ENCODE peak calls at places on chromosome 10, in eight cellular contexts. M, J, H, P, W, S, X and D are unnamed samples.

GRCh38 chr10:51522858-51523257 is 176.5 kb downstream of the CSTF2T start:
- DNase-seq in M (no peak), W (no peak), P (no peak), X (no peak), S (no peak), J (no peak), H (no peak), D (no peak)

GRCh38 chr10:118447478-118447877 is 105.4 kb upstream of the FAM204A start:
- DNase-seq in X (peak), M (no peak), W (peak), S (no peak), P (peak), H (no peak), J (peak), D (no peak)

GRCh38 chr10:30386801-30387588 is 37.9 kb upstream of the MTPAP start:
- DNase-seq in J (no peak), S (no peak), P (no peak), W (no peak), H (no peak), X (no peak), M (no peak), D (no peak)

GRCh38 chr10:96448021-96448457 is 65.7 kb downstream of the TLL2 start:
- DNase-seq in J (no peak), H (peak), W (no peak), S (no peak), X (peak), P (no peak), M (peak), D (no peak)

GRCh38 chr10:31353574-31353973 is 34.6 kb downstream of the ZEB1 start:
- DNase-seq in S (no peak), J (no peak), X (no peak), H (peak), M (no peak), W (no peak), P (peak), D (peak)

GRCh38 chr10:7424315-7424714 is 13.5 kb upstream of the SFMBT2 start:
- DNase-seq in M (no peak), W (no peak), H (no peak), X (peak), J (no peak), S (no peak), P (no peak), D (no peak)

GRCh38 chr10:95169522-95169921 is 24.5 kb upstream of the ACSM6 start:
- DNase-seq in M (no peak), P (no peak), W (no peak), S (no peak), X (no peak), J (no peak), H (no peak), D (no peak)

GRCh38 chr10:119284679-119285096 is 77.3 kb downstream of the GRK5 start:
- DNase-seq in W (peak), X (no peak), S (peak), P (no peak), J (no peak), M (peak), H (no peak), D (no peak)

GRCh38 chr10:30464675-30465074 is 30.7 kb downstream of the MAP3K8 start:
- DNase-seq in P (no peak), M (no peak), J (no peak), X (no peak), W (no peak), H (no peak), S (no peak), D (no peak)

GRCh38 chr10:14254368-14254767 is 76.4 kb downstream of the FRMD4A start:
- DNase-seq in M (no peak), P (peak), H (no peak), X (no peak), S (no peak), J (no peak), W (no peak), D (no peak)

GRCh38 chr10:75335983-75336382 is 65.6 kb downstream of the ZNF503 start:
- DNase-seq in X (no peak), M (no peak), W (no peak), H (peak), P (no peak), S (no peak), J (no peak), D (no peak)

GRCh38 chr10:28939352-28940157 is 262.2 kb downstream of the BAMBI start:
- DNase-seq in M (peak), H (no peak), S (peak), X (peak), W (peak), P (peak), J (peak), D (no peak)

GRCh38 chr10:28938745-28939144 is 261.4 kb downstream of the BAMBI start:
- DNase-seq in M (no peak), S (no peak), X (no peak), W (no peak), P (peak), H (no peak), J (no peak), D (no peak)

GRCh38 chr10:28937959-28938358 is 260.6 kb downstream of the BAMBI start:
- DNase-seq in S (no peak), H (no peak), P (no peak), J (no peak), W (no peak), X (no peak), M (no peak), D (no peak)

GRCh38 chr10:28942012-28942411 is 264.7 kb downstream of the BAMBI start:
- DNase-seq in J (no peak), H (no peak), S (no peak), P (no peak), M (no peak), X (no peak), W (no peak), D (no peak)

DNA sequence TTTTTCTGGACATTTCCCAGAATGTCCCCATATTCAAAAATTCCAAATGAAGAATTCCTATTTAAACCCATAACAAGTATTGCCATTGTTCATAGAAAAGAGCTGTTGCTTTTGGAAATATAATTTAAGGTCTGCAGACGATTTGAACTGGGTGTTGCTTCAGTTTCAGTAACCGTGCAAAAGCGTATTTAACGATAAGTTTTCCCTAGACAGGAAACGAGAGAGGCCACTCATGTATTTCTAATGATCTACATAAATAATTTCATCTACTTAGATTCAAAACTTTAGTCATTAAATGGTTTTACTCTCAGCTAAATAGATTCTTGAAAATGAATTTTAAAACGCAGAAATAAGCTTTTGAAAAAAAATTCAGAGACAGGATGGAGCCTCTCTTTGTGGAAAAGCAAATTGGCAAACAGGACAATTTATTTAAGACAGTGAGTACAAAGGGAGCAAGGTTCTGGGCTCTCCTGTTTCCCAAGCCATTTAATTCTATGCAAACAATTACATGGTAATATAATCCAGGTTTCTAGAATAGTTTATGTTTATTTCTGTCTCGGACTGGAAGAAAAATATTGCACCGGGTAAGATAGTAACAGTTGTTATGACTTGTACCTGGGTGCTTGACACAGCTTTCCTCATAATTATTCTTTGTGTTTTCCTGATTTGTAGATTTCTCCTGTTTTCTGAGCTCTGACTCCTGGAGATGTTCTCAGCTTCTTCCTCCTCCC is 263.0 kb downstream of the BAMBI start:
- DNase-seq in M (no peak), S (no peak), H (no peak), X (no peak), J (no peak), P (no peak), W (no peak), D (no peak)
- H3K4me3 ChIP-seq in M (no peak), S (no peak), H (no peak), X (no peak), J (no peak), P (no peak), W (no peak), D (no peak)

GRCh38 chr10:4673279-4674040 is 152.5 kb upstream of the AKR1E2 start:
- DNase-seq in H (no peak), M (no peak), J (no peak), S (no peak), W (no peak), P (no peak), X (no peak), D (no peak)

GRCh38 chr10:4678951-4679671 is 146.9 kb upstream of the AKR1E2 start:
- DNase-seq in P (no peak), W (no peak), S (no peak), X (peak), H (no peak), J (no peak), M (no peak), D (no peak)

GRCh38 chr10:4676566-4676965 is 149.4 kb upstream of the AKR1E2 start:
- DNase-seq in J (no peak), W (no peak), M (no peak), H (no peak), S (no peak), X (no peak), P (no peak), D (no peak)

GRCh38 chr10:4677296-4678021 is 148.5 kb upstream of the AKR1E2 start:
- DNase-seq in H (no peak), M (no peak), X (no peak), J (no peak), P (peak), W (no peak), S (no peak), D (no peak)

GRCh38 chr10:4678023-4678950 is 147.7 kb upstream of the AKR1E2 start:
- DNase-seq in P (peak), X (peak), S (no peak), J (no peak), W (no peak), H (no peak), M (no peak), D (no peak)
- H3K4me3 ChIP-seq in P (peak), X (no peak), S (no peak), J (no peak), W (no peak), H (no peak), M (no peak), D (no peak)

GRCh38 chr10:115711306-115711705 is 561.7 kb downstream of the GFRA1 start:
- DNase-seq in X (no peak), H (no peak), J (no peak), M (no peak), S (no peak), P (no peak), W (no peak), D (no peak)
- H3K4me3 ChIP-seq in X (no peak), H (no peak), J (no peak), M (no peak), S (no peak), P (no peak), W (no peak), D (no peak)

DNA sequence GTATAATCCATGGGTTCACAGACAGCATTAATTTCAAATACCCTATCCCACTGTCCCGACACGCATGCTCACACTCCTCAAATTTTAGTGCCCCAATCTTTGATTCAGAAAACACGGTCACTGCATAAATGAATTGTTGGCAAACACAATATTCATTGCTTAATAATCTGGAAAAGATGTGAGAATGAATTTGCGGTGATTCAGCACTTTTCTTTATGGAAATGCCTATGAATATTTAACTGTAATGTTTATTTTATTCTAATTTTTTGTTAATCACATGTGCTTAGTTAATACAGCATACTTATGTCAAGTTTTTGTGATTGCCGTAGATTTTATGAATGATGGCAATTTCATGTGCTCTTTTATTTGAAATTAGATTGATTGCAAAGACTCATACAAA is 35.0 kb downstream of the MACROH2A2 start:
- DNase-seq in M (no peak), X (no peak), S (no peak), P (peak), W (no peak), H (no peak), J (no peak), D (no peak)
- H3K4me3 ChIP-seq in M (no peak), X (no peak), S (no peak), P (no peak), W (no peak), H (no peak), J (no peak), D (no peak)

DNA sequence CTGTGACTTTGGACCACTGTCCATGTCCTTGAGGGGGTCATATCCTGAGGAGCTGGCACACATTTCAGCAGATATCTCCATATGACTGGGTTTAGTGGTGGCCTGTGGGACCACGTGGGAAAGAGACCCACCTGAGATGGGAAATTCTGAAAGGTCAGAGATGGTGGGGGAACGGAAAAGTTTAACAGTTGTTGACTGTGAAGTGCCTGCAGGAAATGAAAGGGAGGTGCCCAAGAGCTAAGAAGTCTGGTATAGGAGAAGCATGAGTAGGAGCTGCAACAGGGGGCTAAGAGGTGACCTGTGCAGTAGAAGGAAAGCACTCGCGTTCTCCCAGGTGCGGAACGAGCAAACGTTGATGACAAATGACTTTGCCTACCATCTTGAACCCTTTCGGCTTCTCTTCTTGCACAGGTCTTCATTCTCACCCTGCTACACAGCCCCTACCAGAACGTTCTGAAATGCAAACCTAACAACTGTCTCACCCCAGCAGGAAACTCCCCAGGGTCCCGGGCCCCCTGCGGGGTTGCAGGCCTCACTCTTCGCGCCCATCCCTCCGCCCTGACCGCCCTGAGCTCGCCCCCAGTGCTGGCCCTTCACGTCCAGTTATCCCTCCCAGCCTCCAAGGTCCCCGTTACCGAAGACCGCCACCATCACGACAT is 9.8 kb upstream of the FXYD4 start:
- DNase-seq in J (no peak), X (no peak), P (no peak), H (no peak), M (no peak), S (no peak), W (no peak), D (no peak)
- H3K4me3 ChIP-seq in J (peak), X (peak), P (peak), H (peak), M (peak), S (peak), W (peak), D (peak)